ENCODE peak calls at places on chromosomes 6 and 20, in seven cellular contexts. One of them, this sample, is unnamed.

GRCh38 chr6:30518505-30518850 is 29.2 kb downstream of the HLA-E start:
- DNase-seq in NCI-H2081: no peak
- DNase-seq in H1: no peak
- DNase-seq in astrocyte of the hippocampus: no peak
- DNase-seq in activated B cell treated with CpG ODN at 0.5 μM for 24 hours: no peak
- DNase-seq in NCI-H1436 treated with DMSO at 0.1 percent for 48 hours: no peak
- DNase-seq in NCI-H526: no peak
- DNase-seq in this sample: no peak

GRCh38 chr6:39517763-39518162 is 195.3 kb upstream of the KCNK16 start:
- DNase-seq in H1: no peak
- DNase-seq in NCI-H2081: no peak
- DNase-seq in activated B cell treated with CpG ODN at 0.5 μM for 24 hours: no peak
- DNase-seq in NCI-H1436 treated with DMSO at 0.1 percent for 48 hours: no peak
- DNase-seq in astrocyte of the hippocampus: peak; percentile 61
- DNase-seq in NCI-H526: no peak
- DNase-seq in this sample: peak; percentile 37

GRCh38 chr20:16350465-16350864 is 222.8 kb downstream of the KIF16B start:
- DNase-seq in NCI-H1436 treated with DMSO at 0.1 percent for 48 hours: no peak
- DNase-seq in NCI-H2081: no peak
- DNase-seq in NCI-H526: no peak
- DNase-seq in H1: no peak
- DNase-seq in astrocyte of the hippocampus: peak; percentile 10
- DNase-seq in activated B cell treated with CpG ODN at 0.5 μM for 24 hours: no peak
- DNase-seq in this sample: peak; percentile 16

GRCh38 chr6:16854986-16855385 is 93.7 kb upstream of the ATXN1 start:
- DNase-seq in NCI-H1436 treated with DMSO at 0.1 percent for 48 hours: no peak
- DNase-seq in astrocyte of the hippocampus: peak; percentile 63
- DNase-seq in NCI-H526: no peak
- DNase-seq in H1: no peak
- DNase-seq in NCI-H2081: no peak
- DNase-seq in activated B cell treated with CpG ODN at 0.5 μM for 24 hours: no peak
- DNase-seq in this sample: no peak

GRCh38 chr20:53963670-53964466 is 106.5 kb downstream of the BCAS1 start:
- DNase-seq in H1: no peak
- DNase-seq in NCI-H1436 treated with DMSO at 0.1 percent for 48 hours: no peak
- DNase-seq in astrocyte of the hippocampus: no peak
- DNase-seq in NCI-H526: no peak
- DNase-seq in activated B cell treated with CpG ODN at 0.5 μM for 24 hours: no peak
- DNase-seq in NCI-H2081: no peak
- DNase-seq in this sample: no peak

GRCh38 chr6:16544006-16544405 is 217.3 kb downstream of the ATXN1 start:
- DNase-seq in NCI-H526: no peak
- DNase-seq in NCI-H2081: no peak
- DNase-seq in activated B cell treated with CpG ODN at 0.5 μM for 24 hours: no peak
- DNase-seq in astrocyte of the hippocampus: no peak
- DNase-seq in NCI-H1436 treated with DMSO at 0.1 percent for 48 hours: no peak
- DNase-seq in H1: no peak
- DNase-seq in this sample: peak; percentile 90

GRCh38 chr6:158642097-158642601 is 2.4 kb downstream of the DYNLT1 start:
- DNase-seq in H1: no peak
- DNase-seq in NCI-H1436 treated with DMSO at 0.1 percent for 48 hours: no peak
- DNase-seq in activated B cell treated with CpG ODN at 0.5 μM for 24 hours: no peak
- DNase-seq in astrocyte of the hippocampus: peak; percentile 77
- DNase-seq in NCI-H526: no peak
- DNase-seq in NCI-H2081: no peak
- DNase-seq in this sample: peak; percentile 79

GRCh38 chr6:29746050-29746449 is 22.8 kb downstream of the HLA-F start:
- DNase-seq in astrocyte of the hippocampus: no peak
- DNase-seq in activated B cell treated with CpG ODN at 0.5 μM for 24 hours: no peak
- DNase-seq in NCI-H526: no peak
- DNase-seq in NCI-H1436 treated with DMSO at 0.1 percent for 48 hours: no peak
- DNase-seq in H1: no peak
- DNase-seq in NCI-H2081: no peak
- DNase-seq in this sample: no peak

GRCh38 chr6:113351183-113351834 is 505.8 kb upstream of the MARCKS start:
- DNase-seq in NCI-H526: no peak
- DNase-seq in NCI-H1436 treated with DMSO at 0.1 percent for 48 hours: no peak
- DNase-seq in H1: no peak
- DNase-seq in NCI-H2081: no peak
- DNase-seq in activated B cell treated with CpG ODN at 0.5 μM for 24 hours: no peak
- DNase-seq in astrocyte of the hippocampus: peak; percentile 64
- DNase-seq in this sample: peak; percentile 72

GRCh38 chr20:10115021-10115420 is 80.2 kb downstream of the ANKEF1 start:
- DNase-seq in activated B cell treated with CpG ODN at 0.5 μM for 24 hours: no peak
- DNase-seq in astrocyte of the hippocampus: peak; percentile 75
- DNase-seq in NCI-H2081: no peak
- DNase-seq in H1: no peak
- DNase-seq in NCI-H526: no peak
- DNase-seq in NCI-H1436 treated with DMSO at 0.1 percent for 48 hours: no peak
- DNase-seq in this sample: peak; percentile 62

GRCh38 chr20:2866236-2866635 is 7.0 kb upstream of the PTPRA start:
- DNase-seq in NCI-H1436 treated with DMSO at 0.1 percent for 48 hours: no peak
- DNase-seq in astrocyte of the hippocampus: no peak
- DNase-seq in H1: no peak
- DNase-seq in NCI-H2081: no peak
- DNase-seq in NCI-H526: no peak
- DNase-seq in activated B cell treated with CpG ODN at 0.5 μM for 24 hours: no peak
- DNase-seq in this sample: no peak

GRCh38 chr6:27174958-27175357 is 72.5 kb upstream of the PRSS16 start:
- DNase-seq in NCI-H1436 treated with DMSO at 0.1 percent for 48 hours: no peak
- DNase-seq in activated B cell treated with CpG ODN at 0.5 μM for 24 hours: no peak
- DNase-seq in NCI-H526: no peak
- DNase-seq in NCI-H2081: no peak
- DNase-seq in astrocyte of the hippocampus: no peak
- DNase-seq in H1: no peak
- DNase-seq in this sample: no peak

GRCh38 chr20:41616228-41616627 is 1.9 kb downstream of the CHD6 start:
- DNase-seq in activated B cell treated with CpG ODN at 0.5 μM for 24 hours: no peak
- DNase-seq in NCI-H2081: no peak
- DNase-seq in astrocyte of the hippocampus: no peak
- DNase-seq in NCI-H526: no peak
- DNase-seq in NCI-H1436 treated with DMSO at 0.1 percent for 48 hours: no peak
- DNase-seq in H1: no peak
- DNase-seq in this sample: peak; percentile 75

GRCh38 chr6:90369024-90369519 is 72.4 kb upstream of the BACH2 start:
- DNase-seq in H1: no peak
- DNase-seq in astrocyte of the hippocampus: peak; percentile 99
- DNase-seq in NCI-H1436 treated with DMSO at 0.1 percent for 48 hours: no peak
- DNase-seq in NCI-H526: no peak
- DNase-seq in activated B cell treated with CpG ODN at 0.5 μM for 24 hours: no peak
- DNase-seq in NCI-H2081: no peak
- DNase-seq in this sample: peak; percentile 99

GRCh38 chr6:114367315-114367961 is 24.6 kb upstream of the HS3ST5 start:
- DNase-seq in astrocyte of the hippocampus: no peak
- DNase-seq in NCI-H1436 treated with DMSO at 0.1 percent for 48 hours: no peak
- DNase-seq in NCI-H526: no peak
- DNase-seq in H1: no peak
- DNase-seq in NCI-H2081: no peak
- DNase-seq in activated B cell treated with CpG ODN at 0.5 μM for 24 hours: no peak
- DNase-seq in this sample: no peak

GRCh38 chr20:38245753-38246152 is 14.8 kb downstream of the KIAA1755 start:
- DNase-seq in activated B cell treated with CpG ODN at 0.5 μM for 24 hours: no peak
- DNase-seq in NCI-H2081: no peak
- DNase-seq in H1: no peak
- DNase-seq in astrocyte of the hippocampus: no peak
- DNase-seq in NCI-H1436 treated with DMSO at 0.1 percent for 48 hours: no peak
- DNase-seq in NCI-H526: no peak
- DNase-seq in this sample: no peak

This sample was measured in fibroblast of gingiva.